ENCODE peak calls at places on chromosomes 4 and X, in six cellular contexts. N is AG09319, W is heart left ventricle, Z is lower leg skin, H is progenitor cell of endocrine pancreas, M is MCF 10A. I is an unnamed sample.

GRCh38 chr4:154018659-154019058 is 229.8 kb upstream of the SFRP2 start:
- DNase-seq in Z (no peak), N (no peak), H (no peak), M (peak; percentile 9), W (no peak), I (no peak)

GRCh38 chrX:41634284-41634683 is 54.5 kb upstream of the GPR34 start:
- DNase-seq in W (peak; percentile 8), Z (peak; percentile 13), N (no peak), H (no peak), M (peak; percentile 12), I (no peak)

GRCh38 chrX:98398542-98398941 is 1514.8 kb downstream of the RPA4 start:
- DNase-seq in M (no peak), W (no peak), Z (no peak), H (no peak), N (no peak), I (no peak)

GRCh38 chr4:3712112-3712805 is 53.9 kb upstream of the ADRA2C start:
- DNase-seq in M (no peak), W (no peak), Z (no peak), N (no peak), H (no peak), I (no peak)

GRCh38 chrX:1246816-1247215 is 21.8 kb upstream of the CSF2RA start:
- DNase-seq in M (peak; percentile 60), H (peak; percentile 71), Z (peak; percentile 54), W (peak; percentile 59), N (no peak), I (no peak)

GRCh38 chrX:152632445-152633097 is 5.1 kb upstream of the GABRQ start:
- DNase-seq in M (peak; percentile 69), W (no peak), H (peak; percentile 43), N (peak; percentile 5), Z (peak; percentile 34), I (no peak)

GRCh38 chr4:1035510-1035909 is 24.1 kb downstream of the FGFRL1 start:
- DNase-seq in N (no peak), W (no peak), H (no peak), M (no peak), Z (no peak), I (no peak)

GRCh38 chrX:13088155-13088485 is 43.7 kb upstream of the FAM9C start:
- DNase-seq in Z (no peak), W (no peak), H (no peak), M (no peak), N (no peak), I (no peak)

GRCh38 chr4:2290974-2291704 is 29.2 kb upstream of the MXD4 start:
- DNase-seq in M (no peak), N (no peak), W (no peak), Z (no peak), H (no peak), I (no peak)

GRCh38 chrX:75115707-75116413 is 40.2 kb downstream of the ABCB7 start:
- DNase-seq in Z (no peak), H (no peak), N (no peak), W (no peak), M (no peak), I (no peak)
- TF ChIP-seq CTCF in Z (no peak), H (no peak), N (no peak), W (no peak), M (no peak), I (no peak)

GRCh38 chrX:135629342-135629741 is 84.1 kb upstream of the CT45A1 start:
- DNase-seq in N (no peak), H (no peak), W (no peak), Z (no peak), M (no peak), I (no peak)

GRCh38 chrX:135632353-135632752 is 81.1 kb upstream of the CT45A1 start:
- DNase-seq in N (no peak), W (no peak), H (no peak), Z (no peak), M (no peak), I (no peak)
- TF ChIP-seq CTCF in N (no peak), W (no peak), H (no peak), Z (no peak), M (no peak), I (no peak)

DNA sequence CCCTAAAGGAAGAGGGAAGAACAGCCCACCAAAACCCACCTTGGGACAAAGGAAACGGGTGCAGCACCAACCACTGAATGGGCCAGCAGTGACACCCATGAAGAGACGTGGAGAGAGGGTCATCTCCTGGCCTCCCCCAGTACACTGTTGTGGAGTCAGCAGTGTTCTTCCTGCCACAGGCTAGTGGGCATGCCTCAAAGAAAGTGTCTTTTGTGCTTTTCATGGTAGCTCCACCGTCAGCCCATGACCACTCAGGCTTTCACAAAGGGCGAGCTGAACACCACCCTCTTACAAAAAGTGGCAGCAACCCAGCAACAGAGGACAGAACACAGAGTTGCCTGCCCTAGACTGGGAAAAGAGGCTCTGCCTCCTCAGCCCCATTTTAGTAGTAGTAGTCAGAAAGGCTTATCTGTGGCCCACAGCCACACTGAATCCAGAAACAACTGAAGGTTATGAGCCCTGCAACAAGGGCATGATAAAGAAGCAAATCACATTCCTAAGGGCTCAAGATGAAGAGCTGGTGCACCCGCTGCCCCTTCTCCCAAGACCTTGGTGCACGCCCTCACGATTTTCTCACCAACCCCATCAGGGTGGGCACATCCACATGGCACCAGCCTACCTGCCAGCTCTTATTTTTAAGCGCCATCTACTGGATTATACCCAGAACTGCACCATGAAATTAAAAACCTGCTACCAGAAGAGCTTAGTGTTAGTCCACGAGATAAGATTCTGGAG is 53.1 kb downstream of the RAB28 start:
- DNase-seq in H (no peak), N (no peak), W (no peak), M (peak; percentile 11), Z (no peak), I (no peak)
- TF ChIP-seq CTCF in H (peak; percentile 11), N (no peak), W (no peak), M (peak; percentile 22), Z (no peak), I (no peak)

GRCh38 chrX:130330706-130331105 is 9.0 kb upstream of the SLC25A14 start:
- DNase-seq in Z (no peak), W (peak; percentile 7), N (no peak), M (peak; percentile 66), H (peak; percentile 29), I (no peak)
- TF ChIP-seq CTCF in Z (no peak), W (no peak), N (peak; percentile 52), M (peak; percentile 51), H (peak; percentile 55), I (peak; percentile 60)

GRCh38 chr4:181582595-181582994 is 660.6 kb upstream of the TENM3 start:
- DNase-seq in M (no peak), H (no peak), W (no peak), Z (no peak), N (no peak), I (no peak)
- TF ChIP-seq CTCF in M (peak; percentile 15), H (peak; percentile 8), W (no peak), Z (no peak), N (no peak), I (no peak)

GRCh38 chr4:139281212-139281611 is 1.2 kb upstream of the MGARP start:
- DNase-seq in H (no peak), Z (no peak), M (peak; percentile 39), W (no peak), N (no peak), I (no peak)
- TF ChIP-seq CTCF in H (peak; percentile 29), Z (no peak), M (peak; percentile 22), W (no peak), N (no peak), I (no peak)

I was measured in BJ.